ENCODE peak calls at places on chromosomes 1 and 21, in ten cellular contexts. G is fibroblast of lung; Q is GM23338; Z is T-helper 2 cell; M is colonic mucosa; T is AG04449; H is stimulated activated CD4-positive, alpha-beta T cell treated with anti-CD3 and anti-CD28 coated beads, Interleukin-1b, Interleukin-23, amount 100 ng/mL, for 4 hours; D is iPS DF 19.7; C is astrocyte of the spinal cord; V is HT-29. Y is an unnamed sample.

GRCh38 chr21:15289896-15290841 is 225.4 kb upstream of the NRIP1 start:
- DNase-seq in G (peak), H (no peak), M (peak), C (no peak), T (no peak), Q (peak), V (peak), D (peak), Z (no peak), Y (peak)

GRCh38 chr1:40409467-40409866 is 35.9 kb downstream of the SMAP2 start:
- DNase-seq in H (no peak), G (no peak), Q (peak), T (no peak), C (no peak), M (no peak), V (no peak), Z (no peak), D (no peak), Y (no peak)

GRCh38 chr21:42760977-42761751 is 107.7 kb downstream of the PDE9A start:
- DNase-seq in V (no peak), G (no peak), D (no peak), C (no peak), M (no peak), Z (no peak), Q (no peak), T (no peak), H (no peak), Y (peak)

GRCh38 chr1:114439369-114439768 is 71.6 kb downstream of the TRIM33 start:
- DNase-seq in T (no peak), V (no peak), H (no peak), G (no peak), M (no peak), D (no peak), Z (no peak), Q (no peak), C (no peak), Y (no peak)

GRCh38 chr1:23496490-23497181 is 12.7 kb upstream of the ASAP3 start:
- DNase-seq in C (no peak), Q (peak), V (no peak), M (no peak), H (no peak), D (no peak), Z (no peak), G (no peak), T (no peak), Y (no peak)

GRCh38 chr1:161048949-161049722 is 3.4 kb upstream of the USF1 start:
- DNase-seq in T (no peak), G (no peak), Z (no peak), D (no peak), V (no peak), M (no peak), Q (no peak), H (no peak), C (no peak), Y (no peak)

GRCh38 chr21:18493420-18493819 is 89.8 kb upstream of the TMPRSS15 start:
- DNase-seq in H (no peak), C (peak), M (no peak), Q (no peak), Z (no peak), V (no peak), T (peak), D (no peak), G (peak), Y (no peak)

GRCh38 chr1:29563092-29563491 is 326.8 kb downstream of the PTPRU start:
- DNase-seq in M (no peak), D (no peak), G (no peak), V (no peak), H (no peak), Q (peak), T (no peak), C (no peak), Z (no peak), Y (no peak)

GRCh38 chr1:30700528-30701265 is 22.7 kb downstream of the MATN1 start:
- DNase-seq in V (no peak), G (peak), C (peak), Z (no peak), M (peak), H (no peak), T (no peak), Q (no peak), D (no peak), Y (no peak)

GRCh38 chr21:42548687-42549406 is 35.2 kb downstream of the SLC37A1 start:
- DNase-seq in H (no peak), M (no peak), Q (no peak), G (no peak), Z (no peak), D (no peak), T (no peak), C (no peak), V (no peak), Y (no peak)